ENCODE peak calls at places on chromosomes 11 and 22, in seven cellular contexts. P is transverse colon, A is heart right ventricle, Z is lung, Q is GM23338, Y is BE2C, J is ovary. V is an unnamed sample.

GRCh38 chr11:96098511-96099241 is 174.8 kb upstream of the MTMR2 start:
- DNase-seq in J (no peak), A (no peak), Z (no peak), P (no peak), Y (no peak), Q (no peak), V (peak; percentile 73)

GRCh38 chr11:31995031-31995430 is 95.8 kb upstream of the RCN1 start:
- DNase-seq in Y (no peak), J (no peak), Z (no peak), A (no peak), Q (no peak), P (no peak), V (no peak)

GRCh38 chr22:44497218-44497903 is 672 bp downstream of the RTL6 start:
- DNase-seq in P (peak; percentile 18), Z (no peak), Y (peak; percentile 30), J (peak; percentile 32), Q (peak; percentile 37), A (no peak), V (no peak)

GRCh38 chr11:119262668-119263351 is 54.1 kb downstream of the MCAM start:
- DNase-seq in Z (no peak), J (no peak), A (no peak), Y (no peak), Q (no peak), P (no peak), V (no peak)

GRCh38 chr11:35672608-35673007 is 10.0 kb downstream of the TRIM44 start:
- DNase-seq in Y (no peak), J (no peak), P (no peak), A (no peak), Q (no peak), Z (no peak), V (no peak)

GRCh38 chr11:19079643-19080440 is 19.3 kb upstream of the MRGPRX2 start:
- DNase-seq in P (no peak), Z (no peak), A (no peak), Y (no peak), Q (no peak), J (no peak), V (no peak)

GRCh38 chr11:6615882-6616585 is 3.2 kb downstream of the TPP1 start:
- DNase-seq in Y (no peak), A (no peak), Q (no peak), Z (no peak), J (no peak), P (no peak), V (no peak)

GRCh38 chr22:41217553-41218157 is 12.5 kb downstream of the L3MBTL2 start:
- DNase-seq in Z (peak; percentile 66), Q (peak; percentile 59), Y (peak; percentile 69), P (peak; percentile 56), J (peak; percentile 84), A (peak; percentile 69), V (no peak)

GRCh38 chr11:129643031-129643721 is 172.5 kb upstream of the TMEM45B start:
- DNase-seq in A (no peak), P (no peak), Y (no peak), Q (no peak), J (no peak), Z (peak; percentile 41), V (no peak)

GRCh38 chr11:38648597-38648996 is 2050.6 kb upstream of the RAG2 start:
- DNase-seq in Z (no peak), P (no peak), Y (no peak), J (no peak), Q (no peak), A (no peak), V (no peak)

GRCh38 chr11:124069429-124070401 is 28.6 kb upstream of the OR10G7 start:
- DNase-seq in J (no peak), Y (peak; percentile 76), A (peak; percentile 24), Z (peak; percentile 44), P (peak; percentile 36), Q (peak; percentile 86), V (peak; percentile 61)

GRCh38 chr11:119363874-119364590 is 17.5 kb downstream of the USP2 start:
- DNase-seq in Q (peak; percentile 80), Y (peak; percentile 75), A (peak; percentile 79), P (peak; percentile 68), J (peak; percentile 70), Z (no peak), V (peak; percentile 85)

GRCh38 chr22:37639070-37639760 is at the start of gene SH3BP1:
- DNase-seq in Z (no peak), Q (peak; percentile 87), P (peak; percentile 81), Y (peak; percentile 67), J (peak; percentile 62), A (peak; percentile 70), V (peak; percentile 53)

GRCh38 chr11:6926208-6927029 is at the start of gene ZNF215:
- DNase-seq in Q (peak; percentile 96), A (peak; percentile 71), Y (peak; percentile 30), Z (peak; percentile 69), P (peak; percentile 89), J (peak; percentile 67), V (peak; percentile 92)

GRCh38 chr11:47020793-47021624 is 84.4 kb downstream of the CSTPP1 start:
- DNase-seq in P (no peak), Q (peak; percentile 35), Z (no peak), A (no peak), J (no peak), Y (no peak), V (no peak)

GRCh38 chr22:25014896-25015755 is 62.6 kb downstream of the KIAA1671 start:
- DNase-seq in A (no peak), Z (no peak), Y (no peak), P (no peak), Q (no peak), J (no peak), V (no peak)

GRCh38 chr11:86719781-86720463 is 47.5 kb upstream of the ME3 start:
- DNase-seq in J (no peak), Q (no peak), Z (no peak), Y (no peak), P (no peak), A (no peak), V (no peak)

GRCh38 chr11:12889243-12889642 is 119.9 kb upstream of the RASSF10 start:
- DNase-seq in Y (no peak), P (no peak), A (peak; percentile 28), J (peak; percentile 59), Z (no peak), Q (no peak), V (no peak)

DNA sequence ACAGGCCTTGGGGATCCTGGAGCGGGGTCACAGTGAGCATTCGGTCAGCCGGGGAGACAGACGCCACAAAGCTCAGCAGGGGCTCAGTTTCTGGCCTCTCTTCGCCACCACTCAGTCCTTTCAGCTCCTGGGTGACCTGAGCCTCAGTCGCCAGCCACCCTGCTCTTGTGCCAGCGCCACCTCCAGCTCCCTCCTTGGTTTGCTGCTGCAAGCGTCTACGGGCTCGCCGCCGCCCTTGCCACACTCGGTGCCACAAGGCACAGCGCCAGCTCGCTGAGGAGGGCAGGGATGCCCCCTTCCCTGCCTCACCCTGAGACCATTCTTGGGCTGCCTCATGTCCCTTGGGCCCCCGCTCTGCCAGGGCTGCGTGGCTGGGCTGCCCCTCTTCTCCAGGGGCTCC is 1.5 kb upstream of the EEF1G start:
- DNase-seq in Z (no peak), J (no peak), Q (no peak), P (peak; percentile 53), Y (no peak), A (peak; percentile 39), V (no peak)
- H3K4me3 ChIP-seq in Z (no peak overlapping the region), J (peak overlapping the region; percentile 64), Q (peak overlapping the region; percentile 65), P (peak overlapping the region; percentile 52), Y (peak overlapping the region; percentile 64), A (peak overlapping the region; percentile 52), V (peak overlapping the region; percentile 39)

GRCh38 chr22:48871176-48871840 is 956.4 kb downstream of the BRD1 start:
- DNase-seq in P (no peak), J (no peak), Y (no peak), Z (no peak), Q (no peak), A (no peak), V (no peak)

GRCh38 chr22:48869161-48869560 is 958.5 kb downstream of the BRD1 start:
- DNase-seq in J (no peak), P (no peak), Q (no peak), A (no peak), Y (no peak), Z (no peak), V (no peak)

GRCh38 chr22:48869788-48870187 is 957.9 kb downstream of the BRD1 start:
- DNase-seq in J (no peak), Y (no peak), Q (no peak), P (no peak), Z (no peak), A (no peak), V (no peak)

GRCh38 chr22:48868554-48868953 is 959.1 kb downstream of the BRD1 start:
- DNase-seq in Q (no peak), Z (no peak), J (no peak), A (no peak), P (no peak), Y (no peak), V (no peak)

GRCh38 chr22:48870436-48870835 is 957.2 kb downstream of the BRD1 start:
- DNase-seq in A (no peak), Q (no peak), Y (no peak), J (no peak), Z (no peak), P (no peak), V (no peak)
- TF ChIP-seq CTCF in A (no peak), Q (no peak), Y (no peak), J (no peak), Z (no peak), P (no peak), V (no peak)

DNA sequence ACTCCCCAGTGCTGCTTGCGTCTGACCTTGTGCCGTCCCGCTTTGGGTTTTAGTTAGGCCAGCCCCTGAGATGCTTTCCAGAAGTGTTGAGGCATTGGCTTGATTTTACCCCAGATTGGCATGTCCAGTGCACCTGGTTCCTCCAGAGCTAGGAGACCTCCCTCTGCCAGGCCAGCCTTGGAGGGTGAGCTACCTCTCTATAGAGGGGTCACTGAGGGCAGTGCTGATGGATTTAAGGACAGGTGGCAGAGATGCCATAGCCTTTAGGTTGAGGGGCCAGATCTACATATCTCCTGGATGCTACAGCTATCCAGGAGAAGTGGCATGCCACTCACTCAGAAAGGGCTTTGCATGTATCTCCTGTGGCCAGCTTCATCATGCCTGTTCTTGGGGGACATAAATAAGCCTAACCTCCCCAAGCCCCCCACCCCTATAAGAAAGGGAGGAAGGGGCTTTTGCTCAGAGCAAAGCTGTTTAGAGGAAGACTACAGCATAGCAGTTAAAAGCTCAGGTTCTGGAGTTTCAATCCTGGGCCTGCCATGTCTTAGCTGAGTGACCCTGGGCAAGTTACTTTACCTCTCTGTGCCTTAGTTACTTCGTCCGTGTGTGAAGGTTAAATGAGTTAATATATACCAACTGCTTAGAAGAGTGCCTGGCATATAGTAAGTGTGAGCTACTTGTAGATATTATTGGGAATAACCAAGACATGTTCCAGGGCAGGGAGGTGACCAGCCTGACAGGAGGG is 6.4 kb downstream of the UBE2L3 start:
- DNase-seq in P (no peak), A (no peak), Z (no peak), J (no peak), Q (no peak), Y (no peak), V (no peak)
- H3K4me1 ChIP-seq in P (peaks cover 82% of the 10 kb centered on the region), A (peaks cover 44% of the 10 kb centered on the region), Z (peaks cover 31% of the 10 kb centered on the region), J (peaks cover 24% of the 10 kb centered on the region), Q (peaks cover 31% of the 10 kb centered on the region), Y (no peaks in the 10 kb centered on the region), V (peaks cover 20% of the 10 kb centered on the region)

DNA sequence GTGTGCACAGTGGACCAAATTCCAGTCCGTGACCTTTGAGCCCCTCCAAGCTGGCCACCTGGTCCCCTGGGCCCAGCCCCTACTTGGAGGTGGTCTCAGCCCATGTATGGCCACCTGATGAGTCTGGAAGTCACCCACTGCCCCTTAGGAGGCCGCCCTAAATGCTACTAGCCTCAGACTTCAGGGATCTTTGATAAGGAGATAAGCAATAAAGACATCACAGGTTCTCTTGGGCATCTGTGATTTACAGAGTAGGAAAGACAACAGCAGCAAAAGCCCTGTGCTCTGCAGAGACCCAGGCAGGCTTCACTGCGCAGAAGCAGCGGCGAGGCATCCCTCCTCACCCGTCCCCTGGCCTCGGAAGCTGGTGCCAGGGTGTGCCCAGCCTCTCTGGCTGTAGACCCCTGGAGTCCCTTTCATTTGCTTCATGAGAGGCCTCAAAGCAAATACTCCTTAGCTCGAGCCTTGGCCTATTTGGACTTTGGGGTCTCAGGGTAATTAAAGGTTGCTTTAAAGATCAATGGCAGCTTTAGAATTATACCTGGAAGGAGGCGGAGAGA is 360.1 kb downstream of the TBC1D22A start:
- DNase-seq in A (no peak), P (no peak), J (no peak), Q (no peak), Z (no peak), Y (no peak), V (no peak)
- H3K4me3 ChIP-seq in A (no peak overlapping the region), P (no peak overlapping the region), J (no peak overlapping the region), Q (no peak overlapping the region), Z (no peak overlapping the region), Y (no peak overlapping the region), V (no peak overlapping the region)

V was measured in cardiac muscle cell.